ENCODE peak calls at places on chromosome 11, in five cellular contexts. P is dorsolateral prefrontal cortex; W is stimulated activated CD4-positive, alpha-beta T cell treated with anti-CD3 and anti-CD28 coated beads, Interleukin-12 subunit alpha, Interleukin-12 subunit beta, amount 100 ng/mL, for 48 hours; J is M059J; A is iPS-NIHi11. E is an unnamed sample.
A peak's percentile ranks its signal among the peaks of the same experiment; 100 is the strongest.

GRCh38 chr11:19279455-19279854 is 38.7 kb upstream of the E2F8 start:
- DNase-seq in P (no peak), W (no peak), J (no peak), A (peak; percentile 48), E (no peak)

GRCh38 chr11:73158356-73159051 is 16.4 kb upstream of the FCHSD2 start:
- DNase-seq in P (no peak), W (no peak), J (peak; percentile 52), A (no peak), E (no peak)

GRCh38 chr11:129972596-129972995 is 30.0 kb downstream of the PRDM10 start:
- DNase-seq in P (no peak), W (no peak), J (no peak), A (no peak), E (no peak)

GRCh38 chr11:7964873-7965272 is 374 bp downstream of the NLRP10 start:
- DNase-seq in P (no peak), W (no peak), J (peak; percentile 73), A (no peak), E (no peak)

GRCh38 chr11:130609121-130610035 is 160.9 kb downstream of the ADAMTS15 start:
- DNase-seq in P (no peak), W (no peak), J (peak; percentile 13), A (peak; percentile 69), E (no peak)

GRCh38 chr11:34342008-34342533 is 15.7 kb downstream of the ABTB2 start:
- DNase-seq in P (no peak), W (no peak), J (peak; percentile 49), A (no peak), E (no peak)

GRCh38 chr11:127059286-127060200 is 59.0 kb upstream of the KIRREL3 start:
- DNase-seq in P (peak; percentile 74), W (no peak), J (peak; percentile 18), A (no peak), E (no peak)

GRCh38 chr11:128261011-128261421 is 326.3 kb downstream of the ETS1 start:
- DNase-seq in P (no peak), W (no peak), J (no peak), A (no peak), E (no peak)

GRCh38 chr11:10778217-10778970 is 27.3 kb downstream of the CTR9 start:
- DNase-seq in P (peak; percentile 56), W (no peak), J (no peak), A (no peak), E (no peak)

GRCh38 chr11:94504689-94505293 is 7.5 kb upstream of the C11orf97 start:
- DNase-seq in P (no peak), W (peak; percentile 43), J (peak; percentile 56), A (peak; percentile 34), E (no peak)

GRCh38 chr11:94067010-94067409 is 45.9 kb downstream of the HEPHL1 start:
- DNase-seq in P (no peak), W (no peak), J (no peak), A (no peak), E (no peak)

GRCh38 chr11:131928992-131929391 is 558.6 kb downstream of the NTM start:
- DNase-seq in P (no peak), W (no peak), J (no peak), A (no peak), E (no peak)

GRCh38 chr11:44955019-44955738 is 4.5 kb upstream of the TP53I11 start:
- DNase-seq in P (no peak), W (no peak), J (peak; percentile 89), A (no peak), E (no peak)

GRCh38 chr11:16788141-16789060 is 50.0 kb downstream of the C11orf58 start:
- DNase-seq in P (no peak), W (peak; percentile 60), J (peak; percentile 93), A (peak; percentile 89), E (peak; percentile 38)

GRCh38 chr11:8959546-8960166 is 4.6 kb downstream of the TMEM9B start:
- DNase-seq in P (no peak), W (peak; percentile 43), J (peak; percentile 88), A (peak; percentile 80), E (no peak)

GRCh38 chr11:31986201-31986889 is 104.5 kb upstream of the RCN1 start:
- DNase-seq in P (no peak), W (no peak), J (no peak), A (no peak), E (peak; percentile 24)

GRCh38 chr11:69640260-69640994 is 529 bp upstream of the CCND1 start:
- DNase-seq in P (no peak), W (no peak), J (peak; percentile 46), A (no peak), E (no peak)

GRCh38 chr11:64990222-64990918 is 6.4 kb downstream of the BATF2 start:
- DNase-seq in P (no peak), W (no peak), J (peak; percentile 26), A (no peak), E (no peak)

GRCh38 chr11:65560555-65561418 is 2.6 kb upstream of the LTBP3 start:
- DNase-seq in P (no peak), W (no peak), J (peak; percentile 85), A (no peak), E (peak; percentile 12)

GRCh38 chr11:36333897-36334296 is 37.8 kb downstream of the PRR5L start:
- DNase-seq in P (no peak), W (no peak), J (peak; percentile 56), A (peak; percentile 67), E (no peak)

GRCh38 chr11:14249121-14249963 is 109.6 kb downstream of the RRAS2 start:
- DNase-seq in P (peak; percentile 57), W (peak; percentile 62), J (peak; percentile 56), A (peak; percentile 73), E (peak; percentile 45)

GRCh38 chr11:34916810-34917780 is 677 bp downstream of the PDHX start:
- DNase-seq in P (no peak), W (no peak), J (peak; percentile 27), A (peak; percentile 66), E (peak; percentile 58)

GRCh38 chr11:128725630-128726461 is 32.0 kb downstream of the FLI1 start:
- DNase-seq in P (no peak), W (no peak), J (peak; percentile 86), A (no peak), E (no peak)

GRCh38 chr11:83011333-83012167 is 60.1 kb downstream of the RAB30 start:
- DNase-seq in P (no peak), W (no peak), J (peak; percentile 33), A (no peak), E (no peak)

GRCh38 chr11:120337133-120337895 is 1.1 kb downstream of the ARHGEF12 start:
- DNase-seq in P (no peak), W (no peak), J (peak; percentile 71), A (peak; percentile 26), E (no peak)

GRCh38 chr11:17719940-17720795 is 797 bp downstream of the MYOD1 start:
- DNase-seq in P (no peak), W (no peak), J (no peak), A (peak; percentile 81), E (no peak)

E was measured in amygdala.